ENCODE peak calls at places on chromosomes 3 and 15, in six cellular contexts. Z, R, H, D, A and Y are unnamed samples.

GRCh38 chr3:9398715-9399708 is 1.6 kb downstream of the SETD5 start:
- DNase-seq in Z (no peak), R (peak), H (peak), D (no peak), A (no peak), Y (peak)

GRCh38 chr3:45677045-45677436 is 12.2 kb upstream of the SACM1L start:
- DNase-seq in Z (no peak), R (peak), H (no peak), D (peak), A (no peak), Y (peak)

GRCh38 chr3:189948724-189949045 is 172.0 kb downstream of the P3H2 start:
- DNase-seq in Z (no peak), R (no peak), H (no peak), D (no peak), A (no peak), Y (no peak)

GRCh38 chr3:126049289-126050049 is 34.5 kb downstream of the SLC41A3 start:
- DNase-seq in Z (no peak), R (no peak), H (no peak), D (no peak), A (no peak), Y (no peak)

GRCh38 chr3:194602580-194603300 is 30.5 kb downstream of the TMEM44 start:
- DNase-seq in Z (no peak), R (no peak), H (no peak), D (no peak), A (no peak), Y (no peak)

GRCh38 chr3:58948018-58948417 is 101.8 kb downstream of the CFAP20DC start:
- DNase-seq in Z (no peak), R (no peak), H (no peak), D (no peak), A (no peak), Y (no peak)

GRCh38 chr3:66442254-66443249 is 58.3 kb downstream of the LRIG1 start:
- DNase-seq in Z (no peak), R (peak), H (no peak), D (peak), A (no peak), Y (no peak)

GRCh38 chr3:113914646-113915045 is 33.2 kb upstream of the ZDHHC23 start:
- DNase-seq in Z (no peak), R (no peak), H (no peak), D (peak), A (no peak), Y (no peak)

GRCh38 chr15:34799149-34799824 is 3.9 kb upstream of the ACTC1 start:
- DNase-seq in Z (peak), R (no peak), H (no peak), D (no peak), A (peak), Y (no peak)

GRCh38 chr3:11565932-11566331 is 77.8 kb downstream of the VGLL4 start:
- DNase-seq in Z (no peak), R (no peak), H (no peak), D (no peak), A (no peak), Y (no peak)

GRCh38 chr3:194031867-194032635 is 103.9 kb upstream of the HES1 start:
- DNase-seq in Z (no peak), R (no peak), H (no peak), D (no peak), A (no peak), Y (peak)